ENCODE peak calls at places on chromosomes 2 and 18, in nine cellular contexts. D, C, N, Y, E, J, R, F and G are unnamed samples.

GRCh38 chr2:237904806-237905599 is 45.6 kb downstream of the RAMP1 start:
- DNase-seq in R (peak), J (no peak), Y (peak), C (peak), D (no peak), E (no peak), N (no peak), F (peak), G (peak)

GRCh38 chr2:8215159-8215863 is 466.5 kb upstream of the ID2 start:
- DNase-seq in F (no peak), D (no peak), E (no peak), J (peak), C (no peak), N (peak), R (peak), Y (no peak), G (no peak)

GRCh38 chr2:43759195-43759594 is 14.6 kb upstream of the DYNC2LI1 start:
- DNase-seq in R (no peak), F (no peak), Y (peak), J (peak), C (peak), E (no peak), D (no peak), N (peak), G (peak)

GRCh38 chr2:127431408-127432023 is 13.3 kb downstream of the PROC start:
- DNase-seq in N (no peak), C (peak), E (no peak), F (no peak), Y (no peak), R (no peak), J (no peak), D (no peak), G (peak)

GRCh38 chr2:102191501-102191900 is 4.7 kb downstream of the IL1RL2 start:
- DNase-seq in N (no peak), R (no peak), J (no peak), F (no peak), Y (no peak), E (no peak), D (no peak), C (no peak), G (no peak)

GRCh38 chr2:173130521-173131467 is 55.1 kb downstream of the MAP3K20 start:
- DNase-seq in N (no peak), C (no peak), D (no peak), R (no peak), F (no peak), E (no peak), Y (no peak), J (no peak), G (no peak)

GRCh38 chr2:222738759-222739292 is 67.4 kb downstream of the MOGAT1 start:
- DNase-seq in F (no peak), C (no peak), J (no peak), Y (no peak), D (no peak), R (no peak), E (no peak), N (no peak), G (no peak)

GRCh38 chr2:240455719-240456606 is 20.5 kb downstream of the GPC1 start:
- DNase-seq in D (no peak), C (no peak), J (no peak), E (peak), N (no peak), F (no peak), R (no peak), Y (no peak), G (no peak)

GRCh38 chr2:28993211-28993960 is 12.3 kb downstream of the TOGARAM2 start:
- DNase-seq in D (no peak), Y (no peak), N (no peak), F (no peak), C (no peak), R (no peak), E (peak), J (no peak), G (no peak)

GRCh38 chr2:172091626-172092566 is 6.6 kb downstream of the DLX1 start:
- DNase-seq in F (no peak), D (no peak), N (no peak), R (no peak), C (peak), E (no peak), J (no peak), Y (no peak), G (no peak)

GRCh38 chr2:157971702-157972101 is 95.6 kb upstream of the ACVR1 start:
- DNase-seq in J (no peak), Y (no peak), C (no peak), D (no peak), F (no peak), N (no peak), E (no peak), R (no peak), G (no peak)

GRCh38 chr2:161695225-161695624 is 71.0 kb downstream of the SLC4A10 start:
- DNase-seq in Y (no peak), N (no peak), R (no peak), D (no peak), C (no peak), F (no peak), J (no peak), E (no peak), G (no peak)

GRCh38 chr18:79834834-79835233 is 37.1 kb downstream of the KCNG2 start:
- DNase-seq in F (no peak), D (no peak), E (no peak), N (no peak), C (no peak), Y (no peak), R (no peak), J (no peak), G (no peak)

GRCh38 chr2:160205511-160205910 is 5.4 kb upstream of the ITGB6 start:
- DNase-seq in C (peak), F (peak), D (no peak), N (peak), J (peak), Y (peak), R (no peak), E (peak), G (peak)

GRCh38 chr2:224075588-224075987 is 36.5 kb upstream of the SERPINE2 start:
- DNase-seq in R (no peak), E (no peak), Y (no peak), J (no peak), D (no peak), F (no peak), C (no peak), N (no peak), G (no peak)

GRCh38 chr2:34646901-34647300 is 1047.8 kb upstream of the FAM98A start:
- DNase-seq in N (no peak), E (no peak), Y (no peak), J (no peak), D (no peak), R (no peak), C (no peak), F (no peak), G (no peak)

GRCh38 chr2:231985823-231986261 is 24.3 kb downstream of the DIS3L2 start:
- DNase-seq in F (no peak), Y (no peak), C (no peak), E (no peak), N (no peak), R (no peak), J (no peak), D (no peak), G (no peak)

GRCh38 chr2:237488901-237489860 is 2.1 kb downstream of the MLPH start:
- DNase-seq in D (no peak), E (peak), N (peak), J (peak), F (peak), Y (peak), R (no peak), C (no peak), G (peak)

GRCh38 chr2:136135924-136136906 is 18.3 kb upstream of the CXCR4 start:
- DNase-seq in Y (no peak), J (no peak), R (peak), F (no peak), D (peak), N (no peak), C (no peak), E (peak), G (no peak)

GRCh38 chr2:188134241-188134640 is 157.4 kb upstream of the GULP1 start:
- DNase-seq in Y (peak), C (no peak), D (no peak), E (no peak), J (no peak), R (no peak), N (no peak), F (no peak), G (no peak)

GRCh38 chr2:40400336-40400953 is 51.4 kb downstream of the SLC8A1 start:
- DNase-seq in R (no peak), D (no peak), E (no peak), C (no peak), Y (peak), N (peak), F (no peak), J (peak), G (no peak)

GRCh38 chr2:69340101-69340775 is 46.8 kb downstream of the GFPT1 start:
- DNase-seq in D (no peak), C (no peak), E (no peak), N (no peak), J (no peak), R (no peak), F (no peak), Y (no peak), G (no peak)

GRCh38 chr2:110993557-110994231 is 127.0 kb upstream of the BCL2L11 start:
- DNase-seq in Y (peak), E (no peak), J (peak), C (no peak), N (no peak), D (no peak), F (no peak), R (peak), G (no peak)

GRCh38 chr2:96119981-96120720 is 3.8 kb upstream of the ADRA2B start:
- DNase-seq in E (no peak), F (no peak), R (no peak), J (no peak), C (no peak), D (no peak), N (no peak), Y (no peak), G (no peak)

GRCh38 chr2:96197541-96198255 is 10.9 kb downstream of the STARD7 start:
- DNase-seq in F (no peak), N (no peak), D (no peak), E (no peak), R (no peak), J (no peak), Y (peak), C (no peak), G (no peak)

GRCh38 chr2:230968921-230969672 is 26.8 kb upstream of the SPATA3 start:
- DNase-seq in J (no peak), F (no peak), D (no peak), R (peak), N (no peak), E (no peak), Y (no peak), C (no peak), G (peak)

GRCh38 chr2:188931361-188931760 is 42.8 kb upstream of the COL3A1 start:
- DNase-seq in R (no peak), J (no peak), F (no peak), N (no peak), C (peak), D (no peak), E (no peak), Y (no peak), G (no peak)